ENCODE peak calls at places on chromosomes 2 and 18, in five cellular contexts. S, W, H, V and P are unnamed samples.

GRCh38 chr2:236840215-236840614 is 245.5 kb upstream of the COPS8 start:
- DNase-seq in S (no peak), W (no peak), H (no peak), V (no peak), P (no peak)

GRCh38 chr2:157339965-157340655 is 14.5 kb upstream of the ERMN start:
- DNase-seq in S (no peak), W (no peak), H (no peak), V (no peak), P (no peak)

GRCh38 chr18:29154196-29154757 is 977.3 kb upstream of the CDH2 start:
- DNase-seq in S (no peak), W (peak; percentile 36), H (no peak), V (no peak), P (no peak)

GRCh38 chr2:61210332-61210981 is 48.5 kb downstream of the C2orf74 start:
- DNase-seq in S (no peak), W (peak; percentile 61), H (no peak), V (no peak), P (no peak)

GRCh38 chr2:197926673-197927072 is 122.3 kb downstream of the PLCL1 start:
- DNase-seq in S (no peak), W (no peak), H (no peak), V (no peak), P (no peak)

GRCh38 chr2:110659248-110659647 is 18.6 kb downstream of the BUB1 start:
- DNase-seq in S (no peak), W (no peak), H (no peak), V (no peak), P (no peak)

GRCh38 chr2:134668821-134669220 is 50.0 kb downstream of the TMEM163 start:
- DNase-seq in S (peak; percentile 97), W (no peak), H (no peak), V (no peak), P (no peak)

GRCh38 chr18:7259482-7259881 is 28.6 kb downstream of the LRRC30 start:
- DNase-seq in S (no peak), W (no peak), H (no peak), V (no peak), P (no peak)

GRCh38 chr18:3051718-3052410 is 38.9 kb upstream of the LPIN2 start:
- DNase-seq in S (no peak), W (peak; percentile 81), H (no peak), V (no peak), P (no peak)

GRCh38 chr2:4635289-4635688 is 931.9 kb downstream of the DCDC2C start:
- DNase-seq in S (no peak), W (no peak), H (no peak), V (no peak), P (no peak)

GRCh38 chr2:239304533-239305221 is 96.1 kb downstream of the HDAC4 start:
- DNase-seq in S (no peak), W (no peak), H (no peak), V (no peak), P (peak; percentile 26)

GRCh38 chr2:30691948-30692828 is 115.1 kb downstream of the CAPN13 start:
- DNase-seq in S (no peak), W (peak; percentile 45), H (no peak), V (peak; percentile 32), P (no peak)

GRCh38 chr2:68839260-68839833 is 31.9 kb downstream of the BMP10 start:
- DNase-seq in S (peak; percentile 53), W (peak; percentile 31), H (no peak), V (no peak), P (no peak)

GRCh38 chr2:114807666-114808065 is 365.2 kb downstream of the DPP10 start:
- DNase-seq in S (no peak), W (no peak), H (no peak), V (no peak), P (no peak)

GRCh38 chr2:159658887-159659437 is 42.6 kb upstream of the BAZ2B start:
- DNase-seq in S (no peak), W (no peak), H (no peak), V (no peak), P (no peak)

GRCh38 chr2:72538486-72538885 is 287.3 kb downstream of the EXOC6B start:
- DNase-seq in S (no peak), W (no peak), H (no peak), V (no peak), P (no peak)

GRCh38 chr2:172000696-172001361 is 1.1 kb downstream of the METAP1D start:
- DNase-seq in S (no peak), W (no peak), H (no peak), V (no peak), P (no peak)

GRCh38 chr18:35998967-35999366 is 26.5 kb downstream of the RMP24 start:
- DNase-seq in S (no peak), W (peak; percentile 16), H (no peak), V (no peak), P (no peak)

GRCh38 chr18:69936191-69936558 is 11.5 kb downstream of the CD226 start:
- DNase-seq in S (no peak), W (no peak), H (no peak), V (no peak), P (no peak)

GRCh38 chr2:1272835-1273234 is 140.4 kb upstream of the TPO start:
- DNase-seq in S (no peak), W (no peak), H (no peak), V (no peak), P (no peak)

GRCh38 chr2:240615830-240616547 is 9.3 kb upstream of the GPR35 start:
- DNase-seq in S (no peak), W (no peak), H (no peak), V (no peak), P (peak; percentile 28)

GRCh38 chr18:11268691-11269686 is 119.6 kb upstream of the PIEZO2 start:
- DNase-seq in S (no peak), W (no peak), H (no peak), V (no peak), P (no peak)

GRCh38 chr2:220935789-220936321 is 636.2 kb downstream of the EPHA4 start:
- DNase-seq in S (no peak), W (no peak), H (peak; percentile 3), V (no peak), P (no peak)

GRCh38 chr2:159755788-159756187 is 42.2 kb downstream of the CD302 start:
- DNase-seq in S (no peak), W (peak; percentile 51), H (no peak), V (no peak), P (no peak)

GRCh38 chr2:216859944-216860343 is at the start of gene TNP1:
- DNase-seq in S (no peak), W (no peak), H (no peak), V (no peak), P (no peak)

GRCh38 chr2:216863029-216863428 is 3.2 kb upstream of the TNP1 start:
- DNase-seq in S (no peak), W (no peak), H (no peak), V (no peak), P (no peak)

GRCh38 chr2:216862628-216863027 is 2.8 kb upstream of the TNP1 start:
- DNase-seq in S (no peak), W (peak; percentile 6), H (no peak), V (no peak), P (no peak)

GRCh38 chr2:216858312-216858711 is 1.6 kb downstream of the TNP1 start:
- DNase-seq in S (no peak), W (no peak), H (no peak), V (no peak), P (no peak)

DNA sequence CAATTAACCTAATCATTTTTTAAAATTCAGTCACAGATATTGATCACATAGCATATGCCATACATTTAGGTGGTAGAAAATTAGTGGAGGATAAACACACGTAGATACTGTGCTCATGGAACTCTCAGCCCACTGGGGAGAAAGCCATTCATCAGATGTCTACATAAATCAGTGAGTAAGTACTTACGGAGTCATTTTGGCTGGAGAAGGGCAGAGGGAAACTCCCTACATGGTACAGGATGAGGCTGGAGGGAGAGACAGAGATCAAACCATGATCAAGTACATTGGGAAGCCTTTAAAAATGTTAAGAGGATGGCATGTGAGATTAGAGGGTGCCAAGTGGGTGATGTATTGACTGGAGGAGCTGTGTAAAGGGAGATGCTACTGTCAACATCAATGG is 874 bp upstream of the TNP1 start:
- DNase-seq in S (no peak), W (no peak), H (no peak), V (no peak), P (no peak)
- H3K27ac ChIP-seq in S (no peak overlapping the region), W (no peak overlapping the region), H (no peak overlapping the region), V (no peak overlapping the region), P (no peak overlapping the region)

GRCh38 chr2:156319811-156320490 is 12.6 kb downstream of the NR4A2 start:
- DNase-seq in S (no peak), W (no peak), H (no peak), V (peak; percentile 64), P (no peak)

GRCh38 chr2:156322681-156323211 is 9.8 kb downstream of the NR4A2 start:
- DNase-seq in S (no peak), W (no peak), H (no peak), V (no peak), P (no peak)

GRCh38 chr2:156322103-156322671 is 10.3 kb downstream of the NR4A2 start:
- DNase-seq in S (no peak), W (no peak), H (no peak), V (no peak), P (no peak)

GRCh38 chr2:156321243-156321904 is 11.1 kb downstream of the NR4A2 start:
- DNase-seq in S (no peak), W (no peak), H (no peak), V (no peak), P (no peak)

DNA sequence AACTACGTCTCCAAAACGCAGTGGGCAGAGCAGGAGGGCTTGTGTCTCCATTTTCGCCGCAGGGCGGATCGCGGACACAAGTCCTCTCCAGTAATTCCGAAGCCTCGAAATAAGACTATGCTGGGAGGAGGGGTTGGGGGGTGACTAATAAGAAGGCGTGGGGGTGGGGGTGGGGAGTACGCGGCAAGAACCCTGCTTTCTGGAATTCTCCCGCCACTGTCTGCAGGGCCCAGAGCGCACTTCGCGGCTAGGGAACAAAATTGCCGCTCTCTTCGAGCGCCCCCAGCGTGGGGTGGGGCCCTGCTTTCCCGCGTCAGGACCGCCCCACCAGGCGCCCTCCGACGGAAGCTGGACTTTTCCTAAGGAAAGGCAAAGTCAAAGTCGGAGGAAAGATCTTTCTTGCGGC is 12.0 kb downstream of the NR4A2 start:
- DNase-seq in S (no peak), W (peak; percentile 21), H (no peak), V (peak; percentile 47), P (no peak)
- H3K4me3 ChIP-seq in S (no peak overlapping the region), W (peak overlapping the region; percentile 39), H (no peak overlapping the region), V (peak overlapping the region; percentile 67), P (peak overlapping the region; percentile 56)

DNA sequence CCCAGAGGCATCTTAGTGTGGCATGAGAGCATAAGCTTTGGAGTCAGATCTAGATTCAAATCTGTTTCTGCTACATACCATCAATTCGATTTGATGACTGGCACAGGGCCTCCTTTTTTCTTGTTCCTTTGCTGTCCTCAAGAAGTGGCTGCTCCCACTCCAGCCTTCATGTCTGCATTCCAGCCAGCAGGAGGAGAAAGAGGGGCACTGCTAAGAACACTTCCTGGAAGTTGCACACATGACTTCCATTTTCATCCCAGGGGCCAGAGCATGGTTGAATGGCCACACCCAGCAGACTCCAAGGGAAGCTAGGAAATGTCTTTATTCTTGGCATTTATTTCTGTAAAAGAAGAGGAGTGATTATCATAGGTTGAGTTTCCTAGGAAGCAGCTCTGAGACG is 50.4 kb downstream of the EML6 start:
- DNase-seq in S (no peak), W (peak; percentile 61), H (no peak), V (no peak), P (no peak)
- TF ChIP-seq CTCF in S (no peak), W (no peak), H (no peak), V (no peak), P (no peak)

DNA sequence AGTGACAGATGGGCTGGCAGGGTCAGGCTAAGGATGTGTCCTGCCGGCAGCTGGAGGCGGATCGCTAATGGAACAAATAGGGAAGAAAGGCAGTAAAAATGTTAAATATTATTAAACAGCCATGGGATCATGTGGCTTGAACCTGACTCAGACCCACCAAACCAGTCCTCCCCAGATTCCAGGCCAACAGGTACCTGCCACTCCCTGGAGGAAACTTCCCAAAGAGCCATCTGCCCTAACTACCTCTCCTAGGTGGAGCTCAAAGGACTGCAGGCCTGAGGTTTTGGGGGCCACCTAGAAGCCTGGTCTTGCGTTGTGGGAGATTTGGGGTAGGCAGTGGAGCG is 34.3 kb downstream of the CIB4 start:
- DNase-seq in S (no peak), W (no peak), H (no peak), V (no peak), P (no peak)
- H3K27ac ChIP-seq in S (no peak overlapping the region), W (peak overlapping the region; percentile 57), H (no peak overlapping the region), V (no peak overlapping the region), P (no peak overlapping the region)